ENCODE peak calls at places on chromosome 14, in five cellular contexts. O is K562, X is SK-N-SH, Y is HepG2, Q is GM12878. T is an unnamed sample.

GRCh38 chr14:72024043-72024407 is 91.8 kb downstream of the RGS6 start:
- DNase-seq in Y (peak; percentile 24), X (peak; percentile 2), O (peak; percentile 18), Q (peak; percentile 43), T (peak; percentile 65)

GRCh38 chr14:100498068-100498467 is 89.1 kb downstream of the BEGAIN start:
- DNase-seq in O (no peak), Q (no peak), Y (no peak), X (no peak), T (no peak)

GRCh38 chr14:101835166-101835557 is 73.7 kb downstream of the PPP2R5C start:
- DNase-seq in O (no peak), Q (no peak), X (no peak), Y (no peak), T (no peak)

GRCh38 chr14:66600416-66600815 is 92.5 kb downstream of the GPHN start:
- DNase-seq in X (no peak), O (no peak), Y (no peak), Q (no peak), T (no peak)

GRCh38 chr14:51394391-51394790 is 154.3 kb downstream of the TMX1 start:
- DNase-seq in Y (no peak), O (no peak), Q (no peak), X (no peak), T (no peak)

GRCh38 chr14:49641697-49642129 is 6.7 kb upstream of the DNAAF2 start:
- DNase-seq in O (no peak), X (no peak), Y (peak; percentile 96), Q (no peak), T (no peak)

GRCh38 chr14:91140672-91141071 is 26.8 kb downstream of the DGLUCY start:
- DNase-seq in Y (peak; percentile 55), O (peak; percentile 25), Q (no peak), X (peak; percentile 40), T (peak; percentile 41)

GRCh38 chr14:75215520-75215919 is 39.1 kb upstream of the TMED10 start:
- DNase-seq in Y (no peak), X (no peak), Q (no peak), O (no peak), T (no peak)

GRCh38 chr14:55532645-55533309 is 47.2 kb upstream of the KTN1 start:
- DNase-seq in Q (no peak), X (no peak), Y (no peak), O (no peak), T (no peak)

GRCh38 chr14:20684662-20685456 is 499 bp downstream of the RNASE4 start:
- DNase-seq in O (no peak), X (no peak), Y (peak; percentile 46), Q (no peak), T (peak; percentile 42)

GRCh38 chr14:55673048-55673447 is 93.0 kb downstream of the KTN1 start:
- DNase-seq in X (no peak), Y (no peak), O (no peak), Q (no peak), T (no peak)

GRCh38 chr14:79530555-79530954 is 680.7 kb downstream of the DIO2 start:
- DNase-seq in Q (no peak), Y (no peak), O (no peak), X (no peak), T (no peak)

GRCh38 chr14:96086032-96086431 is 46.9 kb downstream of the C14orf132 start:
- DNase-seq in Q (no peak), Y (no peak), O (no peak), X (no peak), T (no peak)

GRCh38 chr14:93956514-93957332 is 19.6 kb downstream of the ASB2 start:
- DNase-seq in X (no peak), Q (no peak), O (no peak), Y (no peak), T (no peak)

GRCh38 chr14:84209021-84209420 is 1320.9 kb upstream of the FLRT2 start:
- DNase-seq in Q (no peak), Y (no peak), X (no peak), O (no peak), T (no peak)

GRCh38 chr14:32073537-32074189 is 3.4 kb upstream of the ARHGAP5 start:
- DNase-seq in O (peak; percentile 25), X (peak; percentile 61), Q (peak; percentile 36), Y (peak; percentile 94), T (peak; percentile 82)

GRCh38 chr14:96058606-96059200 is 19.5 kb downstream of the C14orf132 start:
- DNase-seq in Q (no peak), Y (no peak), O (no peak), X (no peak), T (no peak)

GRCh38 chr14:105913221-105913620 is 386.8 kb downstream of the TMEM121 start:
- DNase-seq in Q (no peak), O (no peak), Y (no peak), X (no peak), T (no peak)

GRCh38 chr14:64614992-64615391 is 65.2 kb downstream of the PPP1R36 start:
- DNase-seq in O (no peak), Q (no peak), Y (no peak), X (no peak), T (no peak)

GRCh38 chr14:63563370-63564026 is 20.3 kb upstream of the PPP2R5E start:
- DNase-seq in O (no peak), Q (no peak), Y (no peak), X (peak; percentile 46), T (no peak)

GRCh38 chr14:24784981-24785380 is 151.0 kb upstream of the GZMB start:
- DNase-seq in Y (no peak), X (no peak), O (no peak), Q (no peak), T (no peak)

GRCh38 chr14:101123639-101124525 is 220.4 kb upstream of the RTL1 start:
- DNase-seq in Y (no peak), X (peak; percentile 11), Q (no peak), O (no peak), T (no peak)

GRCh38 chr14:83816755-83817154 is 1713.2 kb upstream of the FLRT2 start:
- DNase-seq in Q (no peak), Y (no peak), O (no peak), X (no peak), T (no peak)

GRCh38 chr14:103031956-103032355 is 25.4 kb downstream of the CDC42BPB start:
- DNase-seq in X (peak; percentile 64), Q (no peak), Y (no peak), O (no peak), T (no peak)

GRCh38 chr14:71119075-71119474 is 211.8 kb downstream of the PCNX1 start:
- DNase-seq in O (no peak), Y (no peak), Q (no peak), X (no peak), T (no peak)

GRCh38 chr14:102574840-102575478 is 17.5 kb upstream of the RCOR1 start:
- DNase-seq in X (no peak), Y (peak; percentile 82), Q (no peak), O (peak; percentile 33), T (no peak)

GRCh38 chr14:58297762-58298476 is 436 bp upstream of the ARID4A start:
- DNase-seq in X (peak; percentile 94), O (peak; percentile 72), Q (peak; percentile 100), Y (peak; percentile 100), T (peak; percentile 100)

GRCh38 chr14:70013269-70013873 is 134.2 kb downstream of the SMOC1 start:
- DNase-seq in O (peak; percentile 61), X (peak; percentile 52), Y (peak; percentile 41), Q (no peak), T (peak; percentile 23)
- TF ChIP-seq ZBTB33 in O (no peak), X (no peak), Y (no peak), Q (no peak), T (no peak)

GRCh38 chr14:26191123-26191522 is 406.7 kb downstream of the NOVA1 start:
- DNase-seq in O (no peak), Y (no peak), Q (no peak), X (no peak), T (no peak)
- TF ChIP-seq CTCF in O (no peak), Y (no peak), Q (no peak), X (peak; percentile 32), T (no peak)

GRCh38 chr14:73265721-73266046 is 28.4 kb downstream of the PAPLN start:
- DNase-seq in Q (no peak), X (no peak), O (no peak), Y (no peak), T (no peak)
- TF ChIP-seq ZBTB33 in Q (no peak), X (no peak), O (no peak), Y (no peak), T (no peak)

GRCh38 chr14:97446087-97446486 is 648.9 kb downstream of the VRK1 start:
- DNase-seq in Y (no peak), X (no peak), Q (no peak), O (no peak), T (no peak)
- TF ChIP-seq CTCF in Y (no peak), X (no peak), Q (no peak), O (peak; percentile 5), T (peak; percentile 24)

T was measured in HCT116.